ENCODE peak calls at places on chromosomes 2 and 18, in seven cellular contexts. M is thyroid gland, W is K562, G is GM12878, A is NB4, V is transverse colon, D is right lobe of liver. S is an unnamed sample.

GRCh38 chr2:40434638-40435296 is 17.1 kb downstream of the SLC8A1 start:
- DNase-seq in M (no peak), W (no peak), G (no peak), A (no peak), V (no peak), D (no peak), S (no peak)

GRCh38 chr2:69570474-69570873 is 73.1 kb downstream of the AAK1 start:
- DNase-seq in M (no peak), W (no peak), G (no peak), A (no peak), V (no peak), D (no peak), S (no peak)

GRCh38 chr18:8858888-8859511 is 153.6 kb downstream of the MTCL1 start:
- DNase-seq in M (no peak), W (peak; percentile 38), G (no peak), A (no peak), V (no peak), D (no peak), S (no peak)

GRCh38 chr2:103161456-103162289 is 399.8 kb downstream of the TMEM182 start:
- DNase-seq in M (peak; percentile 29), W (peak; percentile 58), G (no peak), A (peak; percentile 54), V (no peak), D (no peak), S (no peak)

GRCh38 chr18:3246636-3247242 is 862 bp upstream of the MYL12A start:
- DNase-seq in M (peak; percentile 31), W (peak; percentile 89), G (no peak), A (no peak), V (peak; percentile 38), D (peak; percentile 50), S (no peak)

GRCh38 chr2:8154936-8155335 is 526.9 kb upstream of the ID2 start:
- DNase-seq in M (no peak), W (no peak), G (no peak), A (peak; percentile 17), V (no peak), D (no peak), S (no peak)

GRCh38 chr2:62292190-62292589 is 96.3 kb downstream of the B3GNT2 start:
- DNase-seq in M (peak; percentile 83), W (no peak), G (no peak), A (no peak), V (peak; percentile 21), D (no peak), S (no peak)

GRCh38 chr2:88187038-88187676 is 17.0 kb downstream of the THNSL2 start:
- DNase-seq in M (peak; percentile 45), W (peak; percentile 77), G (no peak), A (peak; percentile 61), V (peak; percentile 80), D (peak; percentile 82), S (no peak)

GRCh38 chr2:53970095-53970897 is 497 bp downstream of the PSME4 start:
- DNase-seq in M (peak; percentile 52), W (peak; percentile 58), G (no peak), A (peak; percentile 70), V (peak; percentile 40), D (peak; percentile 43), S (peak; percentile 64)

GRCh38 chr18:37238271-37238670 is 327.3 kb downstream of the CELF4 start:
- DNase-seq in M (no peak), W (no peak), G (no peak), A (no peak), V (no peak), D (no peak), S (no peak)

GRCh38 chr2:47127862-47128543 is 27.1 kb downstream of the STPG4 start:
- DNase-seq in M (no peak), W (no peak), G (no peak), A (peak; percentile 16), V (no peak), D (no peak), S (no peak)

GRCh38 chr2:29563697-29564096 is 357.7 kb downstream of the ALK start:
- DNase-seq in M (no peak), W (no peak), G (no peak), A (no peak), V (no peak), D (no peak), S (no peak)

GRCh38 chr2:235951980-235952379 is 216.2 kb downstream of the GBX2 start:
- DNase-seq in M (no peak), W (no peak), G (no peak), A (peak; percentile 89), V (no peak), D (no peak), S (no peak)

GRCh38 chr2:178804791-178805190 is 2.4 kb downstream of the TTN start:
- DNase-seq in M (no peak), W (peak; percentile 36), G (no peak), A (peak; percentile 44), V (no peak), D (no peak), S (no peak)

GRCh38 chr2:11963966-11964365 is 217.5 kb downstream of the LPIN1 start:
- DNase-seq in M (no peak), W (no peak), G (no peak), A (no peak), V (no peak), D (no peak), S (no peak)

GRCh38 chr2:132448771-132449170 is 32.2 kb downstream of the GPR39 start:
- DNase-seq in M (peak; percentile 52), W (no peak), G (no peak), A (peak; percentile 27), V (peak; percentile 14), D (no peak), S (no peak)

GRCh38 chr2:180753809-180754761 is 226.3 kb upstream of the UBE2E3 start:
- DNase-seq in M (no peak), W (no peak), G (no peak), A (peak; percentile 35), V (no peak), D (no peak), S (no peak)

GRCh38 chr2:46983065-46983801 is 67.6 kb upstream of the MCFD2 start:
- DNase-seq in M (no peak), W (peak; percentile 57), G (peak; percentile 75), A (peak; percentile 96), V (peak; percentile 66), D (no peak), S (no peak)

GRCh38 chr2:234954551-234954992 is 2.8 kb downstream of the SH3BP4 start:
- DNase-seq in M (peak; percentile 60), W (no peak), G (no peak), A (no peak), V (no peak), D (no peak), S (peak; percentile 73)

GRCh38 chr2:112607680-112608438 is 23.4 kb downstream of the CHCHD5 start:
- DNase-seq in M (peak; percentile 67), W (no peak), G (no peak), A (no peak), V (no peak), D (no peak), S (no peak)

GRCh38 chr2:189287982-189288494 is 108.5 kb upstream of the COL5A2 start:
- DNase-seq in M (no peak), W (peak; percentile 28), G (no peak), A (peak; percentile 39), V (no peak), D (no peak), S (no peak)

DNA sequence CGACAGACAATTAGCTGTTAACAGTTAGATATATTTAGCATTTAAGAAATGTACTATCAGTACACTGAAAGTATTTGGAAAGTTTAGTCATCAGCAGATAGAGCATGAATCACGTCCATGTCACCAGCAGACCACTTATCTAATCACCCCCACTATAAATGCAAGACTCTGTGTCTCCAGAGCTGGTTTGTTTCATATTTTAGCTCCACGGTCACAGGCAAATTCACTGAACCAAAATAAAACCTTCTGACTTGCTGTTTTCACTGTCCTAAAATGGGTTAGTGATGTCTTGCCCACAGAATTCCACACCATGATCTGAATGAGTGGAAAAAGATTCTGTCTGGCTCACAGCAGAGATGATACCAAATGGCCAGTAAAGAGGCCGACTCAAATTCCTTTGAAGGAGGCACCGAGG is 64.9 kb downstream of the CDH2 start:
- DNase-seq in M (no peak), W (no peak), G (no peak), A (no peak), V (no peak), D (no peak), S (no peak)
- TF ChIP-seq POLR2A in M (no peak), W (no peak), G (no peak), A (no peak), V (no peak), D (no peak), S (no peak)

DNA sequence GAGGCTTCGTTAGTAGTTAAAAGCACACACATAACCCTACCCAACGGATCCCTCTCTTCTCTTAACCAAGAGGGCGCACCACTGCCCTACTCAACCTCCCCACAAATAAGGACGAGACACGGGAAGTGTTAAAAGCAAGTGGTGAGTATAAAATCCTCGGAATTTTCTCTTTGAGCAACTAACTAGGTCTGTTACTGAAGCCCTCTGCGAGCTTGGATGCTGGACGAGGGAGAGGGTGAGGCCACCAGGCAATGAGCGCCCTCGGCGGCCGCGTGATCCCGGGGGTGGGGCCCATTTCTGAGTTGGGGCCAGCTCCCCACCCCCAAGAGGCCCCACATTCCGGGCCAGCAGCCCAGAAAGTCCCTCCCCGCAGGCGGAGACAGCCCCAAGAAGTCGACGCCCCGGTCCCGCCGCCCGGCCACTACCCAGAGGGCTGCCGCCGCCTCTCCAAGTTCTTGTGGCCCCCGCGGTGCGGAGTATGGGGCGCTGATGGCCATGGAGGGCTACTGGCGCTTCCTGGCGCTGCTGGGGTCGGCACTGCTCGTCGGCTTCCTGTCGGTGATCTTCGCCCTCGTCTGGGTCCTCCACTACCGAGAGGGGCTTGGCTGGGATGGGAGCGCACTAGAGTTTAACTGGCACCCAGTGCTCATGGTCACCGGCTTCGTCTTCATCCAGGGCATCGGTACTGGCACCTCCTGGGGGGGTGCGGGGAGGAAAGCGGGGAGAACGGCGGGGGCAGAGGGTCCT is at the start of gene CYBRD1:
- DNase-seq in M (peak; percentile 91), W (peak; percentile 96), G (no peak), A (peak; percentile 93), V (peak; percentile 80), D (peak; percentile 79), S (peak; percentile 95)
- TF ChIP-seq POLR2A in M (peak; percentile 83), W (peak; percentile 89), G (peak; percentile 90), A (peak; percentile 72), V (peak; percentile 59), D (peak; percentile 36), S (peak; percentile 60)

GRCh38 chr2:181812106-181812745 is 79.3 kb upstream of the ITPRID2 start:
- DNase-seq in M (no peak), W (no peak), G (no peak), A (no peak), V (no peak), D (no peak), S (no peak)

GRCh38 chr2:181818036-181818680 is 73.4 kb upstream of the ITPRID2 start:
- DNase-seq in M (no peak), W (no peak), G (no peak), A (no peak), V (no peak), D (no peak), S (no peak)

GRCh38 chr2:181810823-181811695 is 80.5 kb upstream of the ITPRID2 start:
- DNase-seq in M (no peak), W (peak; percentile 77), G (no peak), A (peak; percentile 91), V (peak; percentile 36), D (no peak), S (no peak)

GRCh38 chr2:181818826-181819225 is 72.7 kb upstream of the ITPRID2 start:
- DNase-seq in M (no peak), W (no peak), G (no peak), A (no peak), V (no peak), D (no peak), S (no peak)

GRCh38 chr2:181813963-181814565 is 77.5 kb upstream of the ITPRID2 start:
- DNase-seq in M (no peak), W (no peak), G (no peak), A (peak; percentile 10), V (peak; percentile 15), D (no peak), S (no peak)
- TF ChIP-seq POLR2A in M (no peak), W (no peak), G (no peak), A (no peak), V (no peak), D (no peak), S (no peak)

GRCh38 chr2:241508510-241509407 is at the start of gene STK25:
- DNase-seq in M (peak; percentile 99), W (peak; percentile 97), G (peak; percentile 90), A (peak; percentile 99), V (peak; percentile 98), D (peak; percentile 98), S (peak; percentile 98)
- TF ChIP-seq POLR2A in M (no peak), W (peak; percentile 65), G (peak; percentile 95), A (peak; percentile 26), V (peak; percentile 65), D (peak; percentile 66), S (peak; percentile 34)